ENCODE peak calls at places on chromosomes 16 and 17, in seven cellular contexts. X is adrenal gland, Z is H1, H is Caco-2, E is heart right ventricle, L is heart left ventricle, W is left ventricle myocardium inferior. F is an unnamed sample.

GRCh38 chr17:8459109-8459508 is 23.4 kb downstream of the NDEL1 start:
- DNase-seq in X (no peak), Z (no peak), H (no peak), E (no peak), L (no peak), W (no peak), F (no peak)

GRCh38 chr16:7555459-7555858 is 222.8 kb downstream of the RBFOX1 start:
- DNase-seq in X (no peak), Z (no peak), H (no peak), E (no peak), L (no peak), W (no peak), F (no peak)

GRCh38 chr16:2495041-2495440 is 18.7 kb upstream of the ATP6V0C start:
- DNase-seq in X (no peak), Z (no peak), H (no peak), E (no peak), L (no peak), W (no peak), F (no peak)

GRCh38 chr17:7306911-7307685 is at the start of gene EIF5A:
- DNase-seq in X (peak; percentile 100), Z (peak; percentile 100), H (peak; percentile 98), E (peak; percentile 100), L (peak; percentile 100), W (peak; percentile 100), F (peak; percentile 100)

GRCh38 chr17:80948091-80948960 is 43.3 kb upstream of the CHMP6 start:
- DNase-seq in X (no peak), Z (no peak), H (no peak), E (peak; percentile 19), L (peak; percentile 26), W (no peak), F (peak; percentile 47)

GRCh38 chr17:81160306-81160705 is 5.0 kb upstream of the PVALEF start:
- DNase-seq in X (peak; percentile 74), Z (no peak), H (no peak), E (peak; percentile 66), L (peak; percentile 69), W (peak; percentile 62), F (peak; percentile 85)

GRCh38 chr17:70677783-70678647 is 508.7 kb downstream of the KCNJ2 start:
- DNase-seq in X (no peak), Z (no peak), H (no peak), E (no peak), L (no peak), W (no peak), F (no peak)

GRCh38 chr17:66950886-66951604 is 13.5 kb upstream of the CACNG4 start:
- DNase-seq in X (no peak), Z (no peak), H (no peak), E (no peak), L (no peak), W (no peak), F (no peak)

GRCh38 chr17:12756786-12757185 is 32.5 kb upstream of the ARHGAP44 start:
- DNase-seq in X (no peak), Z (no peak), H (no peak), E (no peak), L (no peak), W (no peak), F (no peak)

GRCh38 chr16:12258806-12259205 is 282.3 kb downstream of the SNX29 start:
- DNase-seq in X (no peak), Z (no peak), H (no peak), E (no peak), L (no peak), W (no peak), F (no peak)

GRCh38 chr17:59327891-59328290 is 3.6 kb upstream of the YPEL2 start:
- DNase-seq in X (no peak), Z (no peak), H (no peak), E (no peak), L (no peak), W (no peak), F (no peak)

GRCh38 chr17:35238817-35239216 is 4.1 kb upstream of the SLFN5 start:
- DNase-seq in X (no peak), Z (no peak), H (no peak), E (no peak), L (no peak), W (no peak), F (no peak)

GRCh38 chr17:6377906-6378305 is 57.0 kb downstream of the AIPL1 start:
- DNase-seq in X (no peak), Z (no peak), H (no peak), E (no peak), L (no peak), W (no peak), F (no peak)

GRCh38 chr16:79431923-79432322 is 168.6 kb downstream of the MAF start:
- DNase-seq in X (no peak), Z (no peak), H (no peak), E (no peak), L (no peak), W (no peak), F (no peak)

GRCh38 chr16:27646811-27647210 is 96.9 kb downstream of the KATNIP start:
- DNase-seq in X (no peak), Z (no peak), H (no peak), E (no peak), L (no peak), W (no peak), F (no peak)

GRCh38 chr17:80855968-80856862 is 135.4 kb upstream of the CHMP6 start:
- DNase-seq in X (peak; percentile 95), Z (no peak), H (peak; percentile 64), E (no peak), L (peak; percentile 40), W (no peak), F (no peak)

GRCh38 chr17:81445642-81446500 is 50.6 kb downstream of the BAHCC1 start:
- DNase-seq in X (no peak), Z (no peak), H (no peak), E (no peak), L (no peak), W (no peak), F (no peak)

GRCh38 chr17:41912925-41913324 is 5.8 kb downstream of the ACLY start:
- DNase-seq in X (no peak), Z (no peak), H (no peak), E (no peak), L (no peak), W (no peak), F (no peak)

GRCh38 chr16:24098896-24099295 is 157.2 kb upstream of the CACNG3 start:
- DNase-seq in X (no peak), Z (no peak), H (no peak), E (no peak), L (no peak), W (no peak), F (no peak)

GRCh38 chr17:68394608-68395331 is 62.5 kb downstream of the WIPI1 start:
- DNase-seq in X (peak; percentile 45), Z (no peak), H (no peak), E (no peak), L (no peak), W (no peak), F (no peak)

GRCh38 chr16:64391009-64391663 is 730.7 kb downstream of the CDH11 start:
- DNase-seq in X (no peak), Z (no peak), H (no peak), E (no peak), L (no peak), W (no peak), F (no peak)

GRCh38 chr16:35510701-35511100 is 2051.3 kb downstream of the TP53TG3F start:
- DNase-seq in X (no peak), Z (no peak), H (no peak), E (no peak), L (no peak), W (no peak), F (no peak)
- H3K9me3 ChIP-seq in X (no peaks in the 10 kb centered on the region), Z (peaks cover 76% of the 10 kb centered on the region), H (no peaks in the 10 kb centered on the region), E (no peaks in the 10 kb centered on the region), L (no peaks in the 10 kb centered on the region), W (peaks cover 5% of the 10 kb centered on the region), F (no peaks in the 10 kb centered on the region)

DNA sequence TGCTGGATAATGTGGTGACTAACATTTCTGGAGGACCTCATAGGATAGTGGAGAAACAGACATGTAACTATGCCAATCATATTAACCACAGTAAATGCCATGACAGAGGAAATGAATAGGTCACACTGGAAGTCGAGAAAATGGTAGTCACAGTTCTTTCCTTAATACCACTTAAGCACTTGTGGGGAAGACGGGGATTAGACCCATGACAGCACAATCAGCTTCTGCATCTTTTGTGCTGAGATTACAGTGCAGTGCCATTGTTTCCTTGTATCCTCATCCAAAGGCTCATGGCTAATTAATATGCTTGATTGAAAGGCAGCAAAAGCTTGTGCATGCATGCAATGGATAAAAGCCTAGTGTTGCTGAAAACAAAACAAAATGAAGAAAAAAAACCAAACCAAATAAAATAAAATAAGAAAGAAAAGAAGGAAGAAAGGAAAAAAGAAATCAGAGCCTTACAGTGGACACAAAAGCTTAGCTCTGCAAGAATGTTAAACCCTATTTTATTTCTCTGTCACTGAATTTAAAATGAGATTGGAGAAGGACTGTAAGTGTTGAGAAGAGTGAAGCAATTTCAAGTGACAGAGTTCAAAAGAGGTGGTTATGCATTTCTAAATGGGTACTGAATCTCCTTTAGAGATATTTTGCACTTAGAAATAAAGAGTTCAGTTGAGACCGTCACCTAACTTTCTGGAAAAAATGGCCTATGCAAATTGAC is 1011.9 kb downstream of the CDH8 start:
- DNase-seq in X (no peak), Z (no peak), H (no peak), E (no peak), L (no peak), W (no peak), F (no peak)
- H3K9me3 ChIP-seq in X (no peaks in the 10 kb centered on the region), Z (no peaks in the 10 kb centered on the region), H (no peaks in the 10 kb centered on the region), E (no peaks in the 10 kb centered on the region), L (no peaks in the 10 kb centered on the region), W (no peaks in the 10 kb centered on the region), F (no peaks in the 10 kb centered on the region)

GRCh38 chr17:33497623-33498022 is 204.5 kb upstream of the ASIC2 start:
- DNase-seq in X (no peak), Z (no peak), H (no peak), E (no peak), L (no peak), W (no peak), F (no peak)

GRCh38 chr17:33493566-33493965 is 200.5 kb upstream of the ASIC2 start:
- DNase-seq in X (no peak), Z (no peak), H (no peak), E (no peak), L (no peak), W (no peak), F (no peak)

GRCh38 chr17:33492082-33492481 is 199.0 kb upstream of the ASIC2 start:
- DNase-seq in X (no peak), Z (no peak), H (no peak), E (no peak), L (no peak), W (no peak), F (no peak)

GRCh38 chr17:33492731-33493260 is 199.7 kb upstream of the ASIC2 start:
- DNase-seq in X (no peak), Z (no peak), H (no peak), E (no peak), L (no peak), W (no peak), F (no peak)

DNA sequence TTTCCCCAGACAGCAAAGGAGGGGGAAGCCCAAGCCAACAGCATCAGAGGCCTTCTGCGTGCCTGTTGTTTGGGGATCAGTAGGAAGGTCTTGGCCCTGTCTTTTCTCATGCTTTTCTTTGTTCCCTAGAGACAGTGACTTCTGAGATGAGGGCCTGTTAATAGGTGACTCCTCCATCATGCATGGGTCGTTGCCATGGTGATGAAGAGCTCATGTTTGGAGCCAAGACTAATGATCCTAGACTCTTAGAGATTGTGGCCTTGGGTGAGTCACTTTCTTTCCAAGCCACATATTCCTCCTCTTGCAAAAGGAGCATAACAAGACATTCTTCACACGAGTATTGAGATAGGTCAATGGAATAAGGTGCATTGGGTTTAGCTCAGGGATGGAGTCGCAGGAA is 201.1 kb upstream of the ASIC2 start:
- DNase-seq in X (no peak), Z (no peak), H (no peak), E (no peak), L (no peak), W (no peak), F (no peak)
- H3K9me3 ChIP-seq in X (no peaks in the 10 kb centered on the region), Z (no peaks in the 10 kb centered on the region), H (no peaks in the 10 kb centered on the region), E (no peaks in the 10 kb centered on the region), L (no peaks in the 10 kb centered on the region), W (no peaks in the 10 kb centered on the region), F (no peaks in the 10 kb centered on the region)

GRCh38 chr16:31888735-31889134 is 15.1 kb downstream of the ZNF267 start:
- DNase-seq in X (no peak), Z (no peak), H (no peak), E (no peak), L (no peak), W (no peak), F (no peak)
- H3K9me3 ChIP-seq in X (no peaks in the 10 kb centered on the region), Z (peaks cover 7% of the 10 kb centered on the region), H (peaks cover 8% of the 10 kb centered on the region), E (no peaks in the 10 kb centered on the region), L (peaks cover 2% of the 10 kb centered on the region), W (peaks cover 10% of the 10 kb centered on the region), F (peaks cover 11% of the 10 kb centered on the region)